ENCODE peak calls at places on chromosome 5, in nine cellular contexts. A, S, D, B, C, E, M, N and O are unnamed samples.

GRCh38 chr5:173233347-173234128 is 1.5 kb downstream of the NKX2-5 start:
- DNase-seq in A (no peak), S (no peak), D (no peak), B (no peak), C (no peak), E (no peak), M (no peak), N (no peak), O (no peak)

GRCh38 chr5:71582945-71583584 is 4.1 kb upstream of the MCCC2 start:
- DNase-seq in A (no peak), S (no peak), D (no peak), B (no peak), C (no peak), E (no peak), M (no peak), N (no peak), O (no peak)

GRCh38 chr5:2093859-2094615 is 211.3 kb upstream of the IRX4 start:
- DNase-seq in A (no peak), S (no peak), D (no peak), B (peak; percentile 86), C (no peak), E (no peak), M (no peak), N (no peak), O (no peak)

GRCh38 chr5:57304931-57305330 is 131.1 kb downstream of the GPBP1 start:
- DNase-seq in A (no peak), S (no peak), D (no peak), B (no peak), C (no peak), E (no peak), M (no peak), N (no peak), O (no peak)

GRCh38 chr5:165370233-165370632 is 1864.8 kb downstream of the MAT2B start:
- DNase-seq in A (no peak), S (no peak), D (no peak), B (no peak), C (no peak), E (no peak), M (no peak), N (no peak), O (no peak)

GRCh38 chr5:124457101-124457500 is 289.3 kb downstream of the ZNF608 start:
- DNase-seq in A (no peak), S (no peak), D (no peak), B (no peak), C (no peak), E (no peak), M (no peak), N (no peak), O (no peak)

GRCh38 chr5:142618125-142618524 is 67.8 kb downstream of the FGF1 start:
- DNase-seq in A (peak; percentile 43), S (no peak), D (no peak), B (peak; percentile 89), C (no peak), E (no peak), M (no peak), N (peak; percentile 12), O (no peak)

GRCh38 chr5:40437452-40437861 is 242.3 kb upstream of the PTGER4 start:
- DNase-seq in A (peak; percentile 70), S (no peak), D (no peak), B (peak; percentile 91), C (peak; percentile 9), E (no peak), M (peak; percentile 31), N (no peak), O (peak; percentile 29)

GRCh38 chr5:196350-196749 is 5.1 kb downstream of the LRRC14B start:
- DNase-seq in A (no peak), S (no peak), D (no peak), B (no peak), C (no peak), E (no peak), M (no peak), N (no peak), O (no peak)

GRCh38 chr5:128842241-128842640 is 123.0 kb upstream of the SLC27A6 start:
- DNase-seq in A (no peak), S (no peak), D (no peak), B (peak; percentile 13), C (no peak), E (no peak), M (peak; percentile 10), N (no peak), O (no peak)

GRCh38 chr5:81212211-81212687 is 20.9 kb upstream of the CKMT2 start:
- DNase-seq in A (no peak), S (no peak), D (peak; percentile 61), B (no peak), C (no peak), E (no peak), M (peak; percentile 82), N (no peak), O (no peak)

GRCh38 chr5:35745666-35746065 is 111.0 kb upstream of the IL7R start:
- DNase-seq in A (no peak), S (no peak), D (no peak), B (no peak), C (no peak), E (no peak), M (no peak), N (no peak), O (no peak)

GRCh38 chr5:139141841-139142240 is 56.3 kb downstream of the SIL1 start:
- DNase-seq in A (peak; percentile 44), S (no peak), D (peak; percentile 87), B (peak; percentile 85), C (no peak), E (no peak), M (no peak), N (no peak), O (peak; percentile 59)

GRCh38 chr5:177132504-177133118 is 962 bp upstream of the NSD1 start:
- DNase-seq in A (peak; percentile 36), S (no peak), D (no peak), B (no peak), C (no peak), E (peak; percentile 36), M (no peak), N (peak; percentile 45), O (no peak)

GRCh38 chr5:171272996-171273970 is 35.8 kb upstream of the TLX3 start:
- DNase-seq in A (no peak), S (no peak), D (no peak), B (peak; percentile 54), C (no peak), E (no peak), M (peak; percentile 36), N (peak; percentile 7), O (no peak)

GRCh38 chr5:18314192-18314778 is 680.0 kb downstream of the TAF11L14 start:
- DNase-seq in A (peak; percentile 27), S (no peak), D (no peak), B (peak; percentile 50), C (no peak), E (no peak), M (peak; percentile 1), N (peak; percentile 14), O (no peak)

GRCh38 chr5:154370119-154370518 is 75.7 kb upstream of the SAP30L start:
- DNase-seq in A (no peak), S (no peak), D (no peak), B (peak; percentile 42), C (no peak), E (no peak), M (no peak), N (no peak), O (no peak)

GRCh38 chr5:5017827-5018559 is 122.1 kb upstream of the ADAMTS16 start:
- DNase-seq in A (no peak), S (no peak), D (no peak), B (no peak), C (no peak), E (no peak), M (no peak), N (no peak), O (no peak)

GRCh38 chr5:66595877-66596790 is at the start of gene MAST4:
- DNase-seq in A (peak; percentile 92), S (peak; percentile 55), D (peak; percentile 92), B (peak; percentile 89), C (no peak), E (no peak), M (peak; percentile 90), N (peak; percentile 79), O (peak; percentile 91)

GRCh38 chr5:94218374-94218773 is 400.0 kb downstream of the KIAA0825 start:
- DNase-seq in A (peak; percentile 66), S (no peak), D (no peak), B (peak; percentile 61), C (no peak), E (no peak), M (no peak), N (no peak), O (no peak)

GRCh38 chr5:69001605-69002004 is 92.2 kb upstream of the SLC30A5 start:
- DNase-seq in A (no peak), S (no peak), D (no peak), B (no peak), C (no peak), E (no peak), M (no peak), N (no peak), O (no peak)

GRCh38 chr5:64384761-64385160 is 121.1 kb upstream of the RGS7BP start:
- DNase-seq in A (peak; percentile 1), S (no peak), D (no peak), B (peak; percentile 43), C (no peak), E (no peak), M (peak; percentile 57), N (no peak), O (no peak)

GRCh38 chr5:132001647-132002561 is 9.6 kb downstream of the ACSL6 start:
- DNase-seq in A (peak; percentile 54), S (no peak), D (no peak), B (peak; percentile 36), C (no peak), E (no peak), M (peak; percentile 65), N (no peak), O (no peak)

GRCh38 chr5:149002053-149002452 is 60.8 kb downstream of the SH3TC2 start:
- DNase-seq in A (peak; percentile 88), S (peak; percentile 70), D (no peak), B (peak; percentile 99), C (no peak), E (no peak), M (peak; percentile 82), N (no peak), O (no peak)

GRCh38 chr5:174412941-174413340 is 311.4 kb upstream of the MSX2 start:
- DNase-seq in A (no peak), S (no peak), D (no peak), B (no peak), C (no peak), E (no peak), M (no peak), N (no peak), O (no peak)

GRCh38 chr5:13843181-13843846 is 101.2 kb downstream of the DNAH5 start:
- DNase-seq in A (no peak), S (no peak), D (no peak), B (no peak), C (no peak), E (no peak), M (no peak), N (no peak), O (no peak)